ENCODE peak calls at places on chromosomes 13 and 19, in five cellular contexts. O, B, S, A and F are unnamed samples.

GRCh38 chr13:28805193-28805819 is 14.8 kb upstream of the MTUS2 start:
- DNase-seq in S (no peak), A (no peak), O (no peak), B (no peak), F (no peak)

GRCh38 chr13:99892189-99892588 is 79.4 kb downstream of the ZIC5 start:
- DNase-seq in A (no peak), O (no peak), B (no peak), S (no peak), F (no peak)

GRCh38 chr13:51797664-51798488 is 6.1 kb downstream of the DHRS12 start:
- DNase-seq in B (no peak), S (no peak), A (no peak), O (peak), F (no peak)

GRCh38 chr19:6800991-6801396 is 28.5 kb downstream of the VAV1 start:
- DNase-seq in B (no peak), S (no peak), A (no peak), O (peak), F (no peak)

GRCh38 chr19:52307275-52307674 is 10.3 kb downstream of the ZNF480 start:
- DNase-seq in A (no peak), O (peak), B (no peak), S (no peak), F (no peak)

GRCh38 chr19:34220472-34221063 is 33.8 kb upstream of the GARRE1 start:
- DNase-seq in S (peak), A (peak), B (peak), O (peak), F (no peak)

GRCh38 chr19:30158067-30158892 is 213.9 kb upstream of the ZNF536 start:
- DNase-seq in S (no peak), B (no peak), A (no peak), O (no peak), F (no peak)

GRCh38 chr13:77480071-77480470 is 55.4 kb upstream of the SCEL start:
- DNase-seq in S (no peak), A (no peak), O (no peak), B (no peak), F (no peak)

GRCh38 chr19:43806848-43807247 is 4.6 kb upstream of the LYPD5 start:
- DNase-seq in O (no peak), S (no peak), A (no peak), B (no peak), F (no peak)

GRCh38 chr19:3132971-3133792 is 2.7 kb upstream of the GNA15 start:
- DNase-seq in A (peak), O (peak), B (no peak), S (peak), F (peak)

GRCh38 chr13:85261757-85262346 is 537.4 kb downstream of the SLITRK6 start:
- DNase-seq in B (no peak), A (no peak), O (no peak), S (no peak), F (no peak)

GRCh38 chr13:33927315-33927714 is 109.4 kb downstream of the RFC3 start:
- DNase-seq in B (no peak), O (peak), A (no peak), S (no peak), F (no peak)

GRCh38 chr13:75445717-75446529 is 36.0 kb downstream of the TBC1D4 start:
- DNase-seq in S (no peak), B (no peak), O (no peak), A (no peak), F (no peak)

GRCh38 chr19:51324082-51324481 is 12.6 kb downstream of the IGLON5 start:
- DNase-seq in O (no peak), B (no peak), S (no peak), A (no peak), F (no peak)

GRCh38 chr13:79225487-79226232 is 180.4 kb downstream of the RBM26 start:
- DNase-seq in A (no peak), O (no peak), S (no peak), B (no peak), F (no peak)

GRCh38 chr13:113841355-113841653 is 22.6 kb downstream of the GAS6 start:
- DNase-seq in S (no peak), B (no peak), O (no peak), A (no peak), F (no peak)

GRCh38 chr19:3062165-3063105 is at the start of gene TLE5:
- DNase-seq in A (peak), O (no peak), S (peak), B (no peak), F (no peak)

GRCh38 chr19:31448221-31448657 is 99.0 kb upstream of the TSHZ3 start:
- DNase-seq in S (peak), B (peak), O (peak), A (no peak), F (no peak)

GRCh38 chr19:20422616-20423205 is 142.9 kb downstream of the ZNF737 start:
- DNase-seq in O (no peak), B (no peak), S (no peak), A (no peak), F (no peak)

GRCh38 chr13:46516624-46517318 is 36.2 kb upstream of the LRCH1 start:
- DNase-seq in O (no peak), A (no peak), B (no peak), S (no peak), F (no peak)

GRCh38 chr13:19362946-19363510 is 181.4 kb upstream of the TUBA3C start:
- DNase-seq in S (no peak), B (no peak), O (no peak), A (no peak), F (no peak)

GRCh38 chr19:1254081-1254527 is 5.7 kb downstream of the MIDN start:
- DNase-seq in B (no peak), S (peak), O (no peak), A (no peak), F (no peak)

GRCh38 chr19:48970923-48971395 is 5.8 kb downstream of the FTL start:
- DNase-seq in O (peak), S (peak), B (no peak), A (peak), F (peak)

GRCh38 chr19:45780448-45781281 is 1.6 kb downstream of the DMPK start:
- DNase-seq in A (no peak), O (no peak), S (no peak), B (no peak), F (no peak)

GRCh38 chr19:45782820-45783785 is 813 bp upstream of the DMPK start:
- DNase-seq in A (no peak), S (no peak), B (no peak), O (peak), F (no peak)

GRCh38 chr19:45782162-45782623 is at the start of gene DMPK:
- DNase-seq in A (no peak), S (no peak), O (no peak), B (no peak), F (no peak)

GRCh38 chr19:45780146-45780447 is 2.2 kb downstream of the DMPK start:
- DNase-seq in S (no peak), A (no peak), O (no peak), B (no peak), F (no peak)

DNA sequence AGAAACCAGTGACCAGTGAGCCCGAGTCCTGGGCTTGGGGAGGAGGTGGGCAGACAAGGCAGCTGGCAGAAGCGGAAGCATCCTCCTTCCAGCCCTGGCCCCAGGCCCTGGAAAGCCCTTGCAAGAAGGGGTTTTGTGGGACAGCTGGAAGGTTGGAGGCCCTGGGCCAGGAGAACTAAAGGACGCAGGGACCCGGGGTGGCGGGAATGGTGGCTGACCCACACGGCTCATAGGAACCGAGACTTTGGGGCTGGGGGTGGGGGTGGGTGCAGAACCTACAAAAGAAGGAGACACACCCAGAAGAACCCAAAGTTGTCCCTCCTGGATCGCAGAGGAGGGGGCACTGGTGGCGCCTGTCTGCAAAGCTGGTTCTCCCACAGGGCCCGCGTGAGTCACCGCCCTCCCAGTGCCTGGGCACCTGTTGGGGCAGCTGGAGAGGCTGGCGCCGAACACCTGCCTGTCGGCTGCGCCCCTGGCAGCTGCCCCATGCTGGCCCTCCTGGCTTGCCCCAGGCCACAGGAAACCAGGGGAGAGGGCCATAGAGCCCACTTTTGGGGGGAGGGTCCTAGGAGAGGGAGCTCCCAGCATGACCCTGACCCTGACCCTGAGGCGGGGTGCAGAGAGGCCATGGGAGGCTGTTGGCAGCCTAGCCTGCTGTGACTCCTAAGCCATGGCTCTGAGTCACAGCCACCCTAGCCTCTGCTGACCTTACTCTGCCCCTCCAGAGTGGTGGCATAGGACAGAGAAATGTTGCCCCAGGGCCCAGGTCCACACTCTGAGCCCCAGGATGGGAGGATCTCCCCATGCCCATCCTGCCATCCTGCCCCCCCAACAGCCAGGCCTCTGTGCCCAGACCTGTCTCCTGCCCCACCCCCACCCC is 768 bp downstream of the DMPK start:
- DNase-seq in B (no peak), O (no peak), S (no peak), A (no peak), F (no peak)
- TF ChIP-seq CTCF in B (no peak), O (no peak), S (no peak), A (no peak), F (no peak)

GRCh38 chr13:97751477-97751876 is 202.0 kb upstream of the IPO5 start:
- DNase-seq in A (no peak), O (no peak), B (no peak), S (no peak), F (no peak)

GRCh38 chr13:97753269-97753668 is 200.2 kb upstream of the IPO5 start:
- DNase-seq in A (no peak), B (no peak), O (no peak), S (no peak), F (no peak)

GRCh38 chr13:97753942-97754670 is 199.4 kb upstream of the IPO5 start:
- DNase-seq in A (no peak), B (no peak), O (no peak), S (no peak), F (no peak)

GRCh38 chr13:97743946-97744345 is 209.5 kb upstream of the IPO5 start:
- DNase-seq in S (no peak), A (no peak), O (no peak), B (no peak), F (no peak)

DNA sequence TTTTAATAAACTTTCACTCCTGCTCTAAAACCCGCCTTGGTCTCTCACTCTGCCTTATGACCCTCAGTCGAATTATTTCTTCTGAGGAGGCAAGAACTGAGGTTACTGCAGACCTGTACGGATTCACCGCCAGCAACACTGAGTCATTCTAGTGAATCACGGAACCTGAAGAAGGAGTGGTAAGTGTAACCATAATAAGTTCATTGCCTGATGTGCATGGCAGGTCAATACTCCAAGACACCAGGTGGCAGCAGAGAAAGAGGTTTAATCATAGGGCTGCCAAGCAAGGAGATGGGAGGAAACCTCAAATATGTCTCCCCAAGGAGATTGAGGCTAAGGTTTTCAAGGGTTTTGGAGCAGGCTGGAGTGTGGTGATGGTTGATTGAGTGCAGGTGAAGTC is 204.3 kb upstream of the IPO5 start:
- DNase-seq in A (no peak), O (peak), B (no peak), S (no peak), F (no peak)
- TF ChIP-seq CTCF in A (no peak), O (no peak), B (peak), S (no peak), F (no peak)

GRCh38 chr13:26971990-26972888 is 199.4 kb downstream of the USP12 start:
- DNase-seq in B (no peak), O (no peak), A (no peak), S (no peak), F (no peak)
- TF ChIP-seq CTCF in B (peak), O (no peak), A (no peak), S (no peak), F (peak)

DNA sequence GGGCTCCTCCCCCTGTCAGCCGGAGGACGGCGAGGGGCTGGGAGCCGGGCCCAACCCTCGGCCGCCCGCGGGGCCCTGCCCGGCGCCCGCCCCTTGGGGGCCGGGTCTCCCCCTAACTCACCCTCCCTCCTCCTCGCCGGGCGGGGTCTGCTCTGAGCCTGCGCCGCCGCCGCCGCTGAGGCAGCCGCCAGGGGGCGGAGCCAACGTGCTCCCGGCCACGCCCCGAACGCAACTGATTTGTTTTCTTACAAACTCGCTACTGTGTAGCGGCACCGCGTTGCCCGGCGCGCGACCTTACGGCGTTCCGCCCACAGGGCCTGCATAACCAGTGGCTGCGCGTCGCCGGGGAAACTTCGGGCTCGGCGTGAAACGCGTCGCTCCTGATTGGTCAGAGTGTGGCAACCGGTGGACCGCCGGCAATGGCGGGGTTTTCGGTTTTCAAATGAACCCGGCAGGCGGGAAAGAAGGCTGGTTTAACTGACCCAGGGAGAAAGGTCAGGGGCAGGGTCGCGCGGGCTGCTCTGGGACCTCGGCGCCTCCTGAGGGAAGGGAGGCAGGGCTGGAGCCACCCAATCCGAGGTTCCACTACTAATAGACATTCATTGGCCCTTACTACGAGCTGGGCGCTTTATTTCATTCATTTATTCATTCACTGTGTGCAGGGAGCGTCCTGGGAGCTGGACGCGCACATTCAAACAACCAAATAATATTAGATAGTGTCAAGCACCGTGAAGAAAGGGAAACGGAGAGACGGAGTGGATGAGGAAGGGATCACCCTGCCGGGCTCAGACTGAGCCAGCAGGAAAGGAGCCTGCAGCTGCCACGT is at the start of gene CDKN2D:
- DNase-seq in S (peak), O (peak), B (peak), A (peak), F (peak)
- TF ChIP-seq CTCF in S (peak), O (no peak), B (no peak), A (no peak), F (no peak)

GRCh38 chr13:35848868-35849644 is 282.1 kb downstream of the DCLK1 start:
- DNase-seq in O (no peak), A (no peak), S (no peak), B (no peak), F (no peak)
- TF ChIP-seq CTCF in O (no peak), A (no peak), S (no peak), B (no peak), F (no peak)